ENCODE peak calls at places on chromosomes 1 and 21, in five cellular contexts. N, T, G, L and B are unnamed samples.
A peak's percentile ranks its signal among the peaks of the same experiment; 100 is the strongest.

GRCh38 chr21:36729301-36729970 is 30.5 kb downstream of the SIM2 start:
- DNase-seq in L (no peak), T (no peak), G (no peak), N (no peak), B (no peak)

GRCh38 chr1:91781371-91781825 is 104.6 kb downstream of the TGFBR3 start:
- DNase-seq in T (no peak), N (peak; percentile 74), G (no peak), L (no peak), B (no peak)

GRCh38 chr1:7576946-7577657 is 194.0 kb upstream of the VAMP3 start:
- DNase-seq in N (no peak), L (no peak), G (no peak), T (no peak), B (no peak)

GRCh38 chr1:184685116-184685515 is 69.5 kb downstream of the EDEM3 start:
- DNase-seq in L (no peak), G (no peak), N (no peak), T (no peak), B (no peak)

GRCh38 chr1:232943679-232944252 is 6.6 kb upstream of the NTPCR start:
- DNase-seq in N (no peak), G (peak; percentile 60), L (no peak), T (no peak), B (no peak)

GRCh38 chr1:245578306-245578705 is 423.5 kb downstream of the KIF26B start:
- DNase-seq in G (no peak), L (no peak), N (no peak), T (no peak), B (no peak)

GRCh38 chr1:212388985-212389716 is 25.5 kb downstream of the PACC1 start:
- DNase-seq in N (no peak), G (no peak), L (no peak), T (no peak), B (no peak)

GRCh38 chr1:112172294-112172882 is 182.9 kb upstream of the KCND3 start:
- DNase-seq in N (peak; percentile 4), G (peak; percentile 2), T (peak; percentile 22), L (peak; percentile 59), B (peak; percentile 44)

GRCh38 chr21:33025471-33026298 is at the start of gene OLIG2:
- DNase-seq in T (no peak), N (no peak), G (no peak), L (peak; percentile 59), B (no peak)

GRCh38 chr1:107138166-107138565 is 2.7 kb upstream of the NTNG1 start:
- DNase-seq in L (no peak), N (no peak), T (no peak), G (no peak), B (no peak)

GRCh38 chr1:153611024-153611352 is 1.9 kb downstream of the S100A16 start:
- DNase-seq in T (no peak), G (peak; percentile 25), N (no peak), L (no peak), B (no peak)

GRCh38 chr1:207876129-207876528 is 34.8 kb downstream of the CD34 start:
- DNase-seq in T (no peak), N (no peak), L (no peak), G (no peak), B (no peak)
- TF ChIP-seq CTCF in T (peak; percentile 51), N (peak; percentile 29), L (peak; percentile 26), G (peak; percentile 24), B (no peak)

GRCh38 chr1:41483960-41484844 is at the start of gene EDN2:
- DNase-seq in G (no peak), T (peak; percentile 77), N (no peak), L (no peak), B (no peak)
- TF ChIP-seq CTCF in G (no peak), T (peak; percentile 46), N (no peak), L (peak; percentile 44), B (no peak)

GRCh38 chr1:26029054-26029863 is 7.7 kb downstream of the EXTL1 start:
- DNase-seq in G (no peak), L (no peak), T (no peak), N (no peak), B (no peak)

GRCh38 chr1:26031196-26031902 is 9.8 kb downstream of the EXTL1 start:
- DNase-seq in T (no peak), L (no peak), N (no peak), G (no peak), B (no peak)

GRCh38 chr1:26028490-26028980 is 7.0 kb downstream of the EXTL1 start:
- DNase-seq in L (no peak), N (no peak), T (no peak), G (no peak), B (no peak)

GRCh38 chr1:26031903-26032220 is 10.3 kb downstream of the EXTL1 start:
- DNase-seq in T (no peak), L (no peak), G (no peak), N (no peak), B (no peak)

GRCh38 chr1:26029864-26030481 is 8.4 kb downstream of the EXTL1 start:
- DNase-seq in N (no peak), G (no peak), T (no peak), L (no peak), B (no peak)
- TF ChIP-seq CTCF in N (no peak), G (no peak), T (no peak), L (no peak), B (no peak)

GRCh38 chr1:55367273-55367672 is 152.1 kb upstream of the USP24 start:
- DNase-seq in L (no peak), G (no peak), N (no peak), T (no peak), B (no peak)
- TF ChIP-seq CTCF in L (no peak), G (no peak), N (no peak), T (no peak), B (no peak)